ENCODE peak calls at places on chromosomes 6 and 20, in seven cellular contexts. K is CD8-positive, alpha-beta T cell; P is choroid plexus epithelial cell; C is left ventricle myocardium inferior; M is cardiac muscle cell; F is cardiac fibroblast; L is foreskin fibroblast. Q is an unnamed sample.

GRCh38 chr6:26118999-26119398 is 31.8 kb downstream of the HFE start:
- DNase-seq in K (no peak), P (no peak), C (no peak), M (peak; percentile 94), F (peak; percentile 61), L (no peak), Q (no peak)

GRCh38 chr6:143092768-143093167 is 32.1 kb downstream of the AIG1 start:
- DNase-seq in K (no peak), P (no peak), C (no peak), M (no peak), F (no peak), L (no peak), Q (no peak)

GRCh38 chr20:62149532-62150235 is 6.1 kb downstream of the SS18L1 start:
- DNase-seq in K (no peak), P (peak; percentile 67), C (no peak), M (peak; percentile 24), F (no peak), L (no peak), Q (peak; percentile 39)

GRCh38 chr6:12371641-12372146 is 81.5 kb downstream of the EDN1 start:
- DNase-seq in K (no peak), P (peak; percentile 24), C (no peak), M (no peak), F (peak; percentile 40), L (no peak), Q (no peak)

GRCh38 chr6:3755637-3756515 is 4.4 kb upstream of the PXDC1 start:
- DNase-seq in K (no peak), P (no peak), C (no peak), M (no peak), F (no peak), L (no peak), Q (no peak)

GRCh38 chr6:24330137-24330732 is 27.6 kb downstream of the DCDC2 start:
- DNase-seq in K (no peak), P (peak; percentile 39), C (no peak), M (peak; percentile 3), F (no peak), L (no peak), Q (no peak)

GRCh38 chr6:12635375-12635774 is 81.2 kb upstream of the PHACTR1 start:
- DNase-seq in K (no peak), P (no peak), C (no peak), M (no peak), F (no peak), L (no peak), Q (no peak)

GRCh38 chr6:136695410-136695809 is 96.9 kb downstream of the MAP3K5 start:
- DNase-seq in K (no peak), P (no peak), C (no peak), M (no peak), F (no peak), L (no peak), Q (no peak)

GRCh38 chr20:31934968-31935764 is 16.7 kb downstream of the PDRG1 start:
- DNase-seq in K (no peak), P (no peak), C (no peak), M (no peak), F (no peak), L (no peak), Q (no peak)

GRCh38 chr6:168102093-168102985 is 23.3 kb upstream of the FRMD1 start:
- DNase-seq in K (no peak), P (no peak), C (peak; percentile 2), M (no peak), F (no peak), L (no peak), Q (no peak)

GRCh38 chr6:149560736-149561135 is 5.4 kb upstream of the GINM1 start:
- DNase-seq in K (no peak), P (peak; percentile 27), C (no peak), M (no peak), F (peak; percentile 24), L (no peak), Q (no peak)

GRCh38 chr6:5036309-5036708 is 32.5 kb upstream of the RPP40 start:
- DNase-seq in K (no peak), P (peak; percentile 67), C (no peak), M (peak; percentile 45), F (peak; percentile 23), L (peak; percentile 29), Q (peak; percentile 31)

GRCh38 chr6:133206942-133207341 is 34.2 kb upstream of the EYA4 start:
- DNase-seq in K (no peak), P (no peak), C (no peak), M (no peak), F (no peak), L (no peak), Q (no peak)

GRCh38 chr6:41177695-41178094 is 14.8 kb upstream of the TREM2 start:
- DNase-seq in K (no peak), P (no peak), C (no peak), M (no peak), F (no peak), L (no peak), Q (no peak)

GRCh38 chr6:40164345-40164755 is 230.1 kb upstream of the MOCS1 start:
- DNase-seq in K (no peak), P (no peak), C (no peak), M (no peak), F (no peak), L (no peak), Q (peak; percentile 17)

GRCh38 chr6:80226156-80226555 is 119.7 kb downstream of the BCKDHB start:
- DNase-seq in K (no peak), P (no peak), C (no peak), M (no peak), F (no peak), L (no peak), Q (peak; percentile 10)

GRCh38 chr20:4180355-4180754 is 165.0 kb upstream of the RNF24 start:
- DNase-seq in K (no peak), P (no peak), C (no peak), M (no peak), F (no peak), L (no peak), Q (no peak)

GRCh38 chr6:161228911-161229591 is 44.8 kb downstream of the AGPAT4 start:
- DNase-seq in K (no peak), P (peak; percentile 91), C (no peak), M (peak; percentile 76), F (peak; percentile 90), L (peak; percentile 85), Q (peak; percentile 90)

GRCh38 chr6:137015943-137016342 is 28.8 kb downstream of the IL20RA start:
- DNase-seq in K (no peak), P (no peak), C (no peak), M (no peak), F (no peak), L (no peak), Q (no peak)

GRCh38 chr6:153150767-153151440 is 19.8 kb upstream of the RGS17 start:
- DNase-seq in K (no peak), P (no peak), C (no peak), M (no peak), F (no peak), L (peak; percentile 10), Q (no peak)
- TF ChIP-seq CTCF in K (no peak), P (no peak), C (no peak), M (no peak), F (no peak), L (no peak), Q (no peak)

DNA sequence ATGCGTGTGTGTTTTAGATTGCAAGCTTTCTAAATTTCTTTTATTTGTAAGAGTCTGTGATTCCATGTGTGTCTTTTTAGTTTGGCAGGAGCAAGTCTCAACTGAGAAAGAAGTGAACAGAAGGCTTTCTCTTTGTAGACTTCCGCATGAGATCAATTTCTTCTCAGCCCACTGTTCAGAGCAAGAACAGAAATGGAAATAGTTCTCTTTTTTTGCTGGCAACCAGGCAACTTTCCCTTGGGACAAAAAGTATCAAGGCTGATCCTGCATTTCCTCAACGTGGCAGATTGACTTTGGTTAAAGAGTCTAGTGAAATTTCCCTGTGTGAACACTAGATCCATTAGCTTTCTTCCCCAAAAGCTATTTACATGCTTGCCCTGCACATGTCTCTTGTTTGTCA is 46.8 kb upstream of the JAG1 start:
- DNase-seq in K (no peak), P (no peak), C (no peak), M (no peak), F (no peak), L (no peak), Q (no peak)
- H3K4me3 ChIP-seq in K (no peak overlapping the region), P (no peak overlapping the region), C (no peak overlapping the region), M (no peak overlapping the region), F (no peak overlapping the region), L (no peak overlapping the region), Q (no peak overlapping the region)

GRCh38 chr20:1737134-1737533 is 79.6 kb upstream of the SIRPG start:
- DNase-seq in K (no peak), P (no peak), C (no peak), M (no peak), F (no peak), L (no peak), Q (no peak)

GRCh38 chr20:1735417-1736089 is 78.0 kb upstream of the SIRPG start:
- DNase-seq in K (no peak), P (no peak), C (no peak), M (no peak), F (no peak), L (no peak), Q (no peak)

DNA sequence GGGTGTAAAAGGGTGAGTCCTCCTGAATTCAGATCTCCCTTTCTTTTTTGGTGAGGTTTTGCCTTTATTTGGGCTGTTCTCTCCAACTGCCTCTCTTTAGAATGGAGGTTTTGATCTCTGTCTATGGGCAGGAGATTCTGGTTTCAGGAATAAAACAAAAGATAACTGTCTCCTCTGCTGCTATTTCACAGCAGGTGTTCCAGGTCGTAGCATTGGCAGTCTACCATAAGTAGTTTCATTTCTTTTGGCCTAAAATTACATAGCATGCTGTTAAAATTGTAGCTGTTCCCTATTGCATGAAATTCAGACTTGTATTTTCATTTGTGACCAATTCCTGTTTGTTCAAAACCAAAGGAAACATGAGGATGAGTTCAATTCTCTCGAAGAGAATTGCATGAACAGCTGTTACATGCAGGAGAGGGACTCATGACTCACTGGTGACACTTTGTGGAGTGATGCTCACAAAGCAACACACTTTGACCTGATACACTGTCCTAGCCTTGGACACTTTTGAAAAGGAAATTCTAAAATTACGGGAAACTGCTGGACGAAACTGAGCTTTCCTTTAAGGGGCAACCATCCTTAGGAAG is 76.8 kb upstream of the SIRPG start:
- DNase-seq in K (peak; percentile 7), P (peak; percentile 14), C (no peak), M (no peak), F (peak; percentile 25), L (peak; percentile 1), Q (peak; percentile 20)
- TF ChIP-seq CTCF in K (peak; percentile 50), P (no peak), C (peak; percentile 22), M (no peak), F (no peak), L (no peak), Q (peak; percentile 33)

GRCh38 chr20:44171775-44172571 is 15.0 kb downstream of the JPH2 start:
- DNase-seq in K (no peak), P (no peak), C (no peak), M (no peak), F (peak; percentile 16), L (no peak), Q (no peak)

GRCh38 chr20:44166008-44166407 is 21.0 kb downstream of the JPH2 start:
- DNase-seq in K (no peak), P (peak; percentile 10), C (no peak), M (no peak), F (peak; percentile 81), L (peak; percentile 32), Q (peak; percentile 85)

GRCh38 chr20:44167736-44168135 is 19.3 kb downstream of the JPH2 start:
- DNase-seq in K (no peak), P (no peak), C (no peak), M (no peak), F (no peak), L (no peak), Q (no peak)

GRCh38 chr20:44170796-44171410 is 16.1 kb downstream of the JPH2 start:
- DNase-seq in K (no peak), P (no peak), C (no peak), M (peak; percentile 37), F (peak; percentile 59), L (no peak), Q (peak; percentile 43)

GRCh38 chr20:44166477-44166876 is 20.5 kb downstream of the JPH2 start:
- DNase-seq in K (no peak), P (peak; percentile 18), C (peak; percentile 48), M (peak; percentile 42), F (peak; percentile 82), L (no peak), Q (peak; percentile 93)
- H3K4me3 ChIP-seq in K (no peak overlapping the region), P (no peak overlapping the region), C (peak overlapping the region; percentile 35), M (no peak overlapping the region), F (no peak overlapping the region), L (no peak overlapping the region), Q (peak overlapping the region; percentile 40)

Q was measured in AG10803.